ENCODE peak calls at places on chromosome 6, in six cellular contexts. Z is upper lobe of left lung, N is A549, I is ovary, J is OCI-LY7, H is uterus. S is an unnamed sample.

GRCh38 chr6:122717350-122717749 is 62.2 kb upstream of the FABP7 start:
- DNase-seq in Z (no peak), N (no peak), I (no peak), J (no peak), H (no peak), S (no peak)

GRCh38 chr6:88662653-88663174 is 300.7 kb downstream of the RNGTT start:
- DNase-seq in Z (peak; percentile 20), N (no peak), I (no peak), J (no peak), H (no peak), S (no peak)

GRCh38 chr6:6736753-6737654 is 148.5 kb downstream of the LY86 start:
- DNase-seq in Z (peak; percentile 72), N (no peak), I (peak; percentile 85), J (no peak), H (peak; percentile 89), S (no peak)

GRCh38 chr6:79671605-79672266 is 40.6 kb downstream of the SH3BGRL2 start:
- DNase-seq in Z (no peak), N (no peak), I (peak; percentile 30), J (peak; percentile 4), H (peak; percentile 50), S (peak; percentile 1)

GRCh38 chr6:107466062-107466461 is 6.7 kb upstream of the PDSS2 start:
- DNase-seq in Z (no peak), N (no peak), I (no peak), J (peak; percentile 52), H (no peak), S (no peak)

GRCh38 chr6:34046617-34047016 is 99.3 kb downstream of the GRM4 start:
- DNase-seq in Z (no peak), N (no peak), I (no peak), J (no peak), H (no peak), S (no peak)

GRCh38 chr6:167151648-167152047 is 6.1 kb downstream of the GPR31 start:
- DNase-seq in Z (no peak), N (no peak), I (no peak), J (peak; percentile 59), H (no peak), S (no peak)

GRCh38 chr6:152268846-152269442 is 368.2 kb downstream of the SYNE1 start:
- DNase-seq in Z (peak; percentile 41), N (no peak), I (no peak), J (no peak), H (no peak), S (no peak)

GRCh38 chr6:61901748-61902147 is 384.3 kb downstream of the KHDRBS2 start:
- DNase-seq in Z (no peak), N (no peak), I (no peak), J (no peak), H (no peak), S (no peak)

GRCh38 chr6:17703256-17703694 is 3.5 kb downstream of the NUP153 start:
- DNase-seq in Z (no peak), N (no peak), I (peak; percentile 54), J (peak; percentile 52), H (peak; percentile 60), S (no peak)

GRCh38 chr6:52049252-52050050 is 38.0 kb downstream of the PKHD1 start:
- DNase-seq in Z (no peak), N (peak; percentile 13), I (no peak), J (peak; percentile 60), H (no peak), S (no peak)

GRCh38 chr6:113171882-113172281 is 685.3 kb upstream of the MARCKS start:
- DNase-seq in Z (no peak), N (no peak), I (no peak), J (no peak), H (no peak), S (no peak)

GRCh38 chr6:90296346-90297123 is at the start of gene BACH2:
- DNase-seq in Z (peak; percentile 94), N (peak; percentile 52), I (peak; percentile 96), J (peak; percentile 98), H (peak; percentile 95), S (peak; percentile 92)

GRCh38 chr6:31834367-31834703 is 6.8 kb downstream of the HSPA1B start:
- DNase-seq in Z (peak; percentile 98), N (peak; percentile 77), I (peak; percentile 88), J (peak; percentile 91), H (peak; percentile 83), S (no peak)

GRCh38 chr6:159754959-159755914 is 6.6 kb upstream of the ACAT2 start:
- DNase-seq in Z (no peak), N (no peak), I (no peak), J (no peak), H (no peak), S (no peak)

GRCh38 chr6:118748311-118749062 is 97.1 kb upstream of the CEP85L start:
- DNase-seq in Z (peak; percentile 50), N (no peak), I (peak; percentile 30), J (no peak), H (no peak), S (no peak)

GRCh38 chr6:113813207-113813606 is 43.9 kb upstream of the MARCKS start:
- DNase-seq in Z (no peak), N (no peak), I (no peak), J (no peak), H (no peak), S (no peak)

GRCh38 chr6:135196739-135197510 is 15.8 kb downstream of the MYB start:
- DNase-seq in Z (no peak), N (no peak), I (no peak), J (no peak), H (no peak), S (no peak)

GRCh38 chr6:138162104-138162946 is 586 bp downstream of the ARFGEF3 start:
- DNase-seq in Z (no peak), N (peak; percentile 10), I (no peak), J (no peak), H (no peak), S (no peak)

GRCh38 chr6:63813531-63813930 is 177.9 kb downstream of the PHF3 start:
- DNase-seq in Z (no peak), N (no peak), I (no peak), J (no peak), H (no peak), S (no peak)

GRCh38 chr6:153214439-153214838 is 83.4 kb upstream of the RGS17 start:
- DNase-seq in Z (no peak), N (no peak), I (no peak), J (no peak), H (no peak), S (no peak)

GRCh38 chr6:153092082-153093013 is 38.7 kb downstream of the RGS17 start:
- DNase-seq in Z (no peak), N (no peak), I (no peak), J (no peak), H (no peak), S (no peak)

GRCh38 chr6:30075094-30075986 is at the start of gene RNF39:
- DNase-seq in Z (peak; percentile 84), N (no peak), I (no peak), J (no peak), H (no peak), S (no peak)

GRCh38 chr6:127192911-127193503 is 73.7 kb upstream of the RNF146 start:
- DNase-seq in Z (no peak), N (no peak), I (no peak), J (no peak), H (no peak), S (no peak)

GRCh38 chr6:52881996-52882841 is 27.3 kb downstream of the GSTA3 start:
- DNase-seq in Z (no peak), N (peak; percentile 75), I (peak; percentile 74), J (peak; percentile 60), H (peak; percentile 49), S (peak; percentile 52)

GRCh38 chr6:89637960-89638319 is 607 bp downstream of the LYRM2 start:
- DNase-seq in Z (no peak), N (no peak), I (no peak), J (no peak), H (no peak), S (no peak)

GRCh38 chr6:37011656-37012378 is 6.4 kb downstream of the FGD2 start:
- DNase-seq in Z (no peak), N (no peak), I (no peak), J (no peak), H (no peak), S (no peak)

GRCh38 chr6:56363796-56364195 is 116.4 kb upstream of the COL21A1 start:
- DNase-seq in Z (no peak), N (no peak), I (no peak), J (no peak), H (no peak), S (no peak)

GRCh38 chr6:90362273-90362672 is 65.6 kb upstream of the BACH2 start:
- DNase-seq in Z (no peak), N (no peak), I (no peak), J (no peak), H (no peak), S (no peak)

DNA sequence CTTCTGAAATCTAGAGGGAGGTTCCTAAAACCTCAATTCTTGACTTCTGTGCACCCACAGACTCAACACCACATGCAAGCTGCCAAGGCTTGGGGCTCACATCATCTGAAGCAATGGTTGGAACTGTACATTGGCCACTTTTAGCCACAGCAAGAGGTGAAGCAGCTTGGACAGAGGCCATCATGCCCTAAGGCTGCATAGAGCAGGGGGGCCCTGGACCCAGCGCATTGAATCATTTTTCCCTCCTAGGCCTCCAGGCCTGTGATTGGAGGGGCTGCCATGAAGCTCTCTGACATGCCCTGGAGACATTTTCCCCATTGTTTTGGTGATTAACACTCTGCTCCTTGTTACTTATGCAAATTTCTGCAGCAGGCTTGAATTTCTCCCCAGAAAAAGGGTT is 145.9 kb downstream of the C6orf118 start:
- DNase-seq in Z (no peak), N (no peak), I (no peak), J (no peak), H (no peak), S (no peak)
- H3K9me3 ChIP-seq in Z (peaks cover 13% of the 10 kb centered on the region), N (no peaks in the 10 kb centered on the region), I (no peaks in the 10 kb centered on the region), J (no peaks in the 10 kb centered on the region), H (no peaks in the 10 kb centered on the region), S (no peaks in the 10 kb centered on the region)

GRCh38 chr6:18997375-18997826 is 610.3 kb downstream of the RNF144B start:
- DNase-seq in Z (no peak), N (peak; percentile 5), I (no peak), J (peak; percentile 57), H (no peak), S (no peak)
- TF ChIP-seq CTCF in Z (peak; percentile 56), N (peak; percentile 38), I (no peak), J (peak; percentile 80), H (peak; percentile 28), S (no peak)

GRCh38 chr6:339480-339879 is 47.2 kb downstream of the DUSP22 start:
- DNase-seq in Z (no peak), N (no peak), I (no peak), J (no peak), H (no peak), S (no peak)

GRCh38 chr6:338815-339262 is 46.6 kb downstream of the DUSP22 start:
- DNase-seq in Z (no peak), N (no peak), I (no peak), J (no peak), H (no peak), S (no peak)

GRCh38 chr6:340991-341827 is 48.9 kb downstream of the DUSP22 start:
- DNase-seq in Z (peak; percentile 85), N (no peak), I (no peak), J (no peak), H (no peak), S (no peak)

GRCh38 chr6:341914-342831 is 49.4 kb upstream of the IRF4 start:
- DNase-seq in Z (peak; percentile 77), N (no peak), I (no peak), J (no peak), H (no peak), S (no peak)

GRCh38 chr6:340181-340955 is 48.1 kb downstream of the DUSP22 start:
- DNase-seq in Z (peak; percentile 55), N (no peak), I (no peak), J (no peak), H (no peak), S (no peak)
- H3K9me3 ChIP-seq in Z (no peaks in the 10 kb centered on the region), N (no peaks in the 10 kb centered on the region), I (no peaks in the 10 kb centered on the region), J (no peaks in the 10 kb centered on the region), H (no peaks in the 10 kb centered on the region), S (no peaks in the 10 kb centered on the region)

GRCh38 chr6:42929088-42929927 is at the start of gene CNPY3:
- DNase-seq in Z (peak; percentile 97), N (peak; percentile 88), I (peak; percentile 91), J (peak; percentile 98), H (peak; percentile 93), S (peak; percentile 92)
- TF ChIP-seq CTCF in Z (peak; percentile 33), N (no peak), I (no peak), J (no peak), H (peak; percentile 29), S (no peak)